ENCODE peak calls at places on chromosomes 2 and 18, in seven cellular contexts. V, A, T, N, X, D and E are unnamed samples.

GRCh38 chr2:37623409-37623808 is 48.0 kb downstream of the CDC42EP3 start:
- DNase-seq in A (no peak), N (no peak), V (no peak), D (no peak), X (no peak), T (no peak), E (no peak)

GRCh38 chr2:32884346-32884745 is 62.4 kb upstream of the LTBP1 start:
- DNase-seq in X (no peak), V (no peak), A (no peak), N (no peak), D (no peak), T (no peak), E (no peak)

GRCh38 chr2:207513577-207514257 is 16.0 kb upstream of the CREB1 start:
- DNase-seq in V (no peak), A (no peak), D (peak; percentile 87), T (no peak), N (no peak), X (no peak), E (peak; percentile 75)

GRCh38 chr2:174153757-174154680 is 94.3 kb downstream of the OLA1 start:
- DNase-seq in A (no peak), V (no peak), D (no peak), T (no peak), N (no peak), X (no peak), E (no peak)

GRCh38 chr18:58454406-58455061 is 174.4 kb downstream of the ALPK2 start:
- DNase-seq in A (no peak), X (no peak), V (no peak), T (no peak), N (no peak), D (no peak), E (no peak)

GRCh38 chr2:201194097-201194496 is 11.2 kb downstream of the CASP10 start:
- DNase-seq in A (no peak), D (no peak), N (no peak), T (no peak), X (no peak), V (no peak), E (no peak)

GRCh38 chr18:25896178-25896780 is 194.1 kb downstream of the SS18 start:
- DNase-seq in X (peak; percentile 32), N (no peak), V (peak; percentile 36), T (no peak), D (peak; percentile 8), A (no peak), E (no peak)

GRCh38 chr2:104033399-104033798 is 820.5 kb upstream of the POU3F3 start:
- DNase-seq in X (no peak), N (no peak), T (no peak), D (peak; percentile 12), A (no peak), V (peak; percentile 44), E (no peak)

GRCh38 chr2:232481322-232482140 is 6.1 kb downstream of the ECEL1 start:
- DNase-seq in X (no peak), N (no peak), A (peak; percentile 55), T (no peak), D (no peak), V (no peak), E (no peak)

GRCh38 chr2:27223416-27223815 is 6.2 kb downstream of the CAD start:
- DNase-seq in N (no peak), T (no peak), V (no peak), A (peak; percentile 53), D (no peak), X (no peak), E (no peak)

GRCh38 chr2:168118733-168119518 is 128.5 kb downstream of the STK39 start:
- DNase-seq in N (no peak), T (no peak), V (peak; percentile 64), A (no peak), X (peak; percentile 71), D (peak; percentile 30), E (no peak)

GRCh38 chr2:157751462-157752058 is 122.9 kb upstream of the ACVR1C start:
- DNase-seq in T (no peak), A (no peak), N (no peak), X (peak; percentile 22), V (peak; percentile 6), D (no peak), E (peak; percentile 73)

GRCh38 chr2:43114210-43114609 is 112.2 kb downstream of the ZFP36L2 start:
- DNase-seq in D (no peak), T (no peak), N (no peak), X (peak; percentile 35), A (no peak), V (no peak), E (peak; percentile 69)

GRCh38 chr2:180122874-180123273 is 115.8 kb upstream of the CWC22 start:
- DNase-seq in N (no peak), T (no peak), D (no peak), X (no peak), A (no peak), V (peak; percentile 13), E (no peak)

GRCh38 chr18:70256184-70256583 is 32.7 kb upstream of the SOCS6 start:
- DNase-seq in N (no peak), V (no peak), T (no peak), A (no peak), D (no peak), X (no peak), E (no peak)

GRCh38 chr2:63078852-63079606 is 28.4 kb downstream of the OTX1 start:
- DNase-seq in V (peak; percentile 52), N (no peak), X (peak; percentile 61), D (peak; percentile 18), A (no peak), T (no peak), E (no peak)

GRCh38 chr2:188474316-188474715 is 182.6 kb downstream of the GULP1 start:
- DNase-seq in D (no peak), A (no peak), X (no peak), N (no peak), V (no peak), T (no peak), E (no peak)

GRCh38 chr2:185144159-185144919 is 546.0 kb downstream of the ZNF804A start:
- DNase-seq in X (no peak), D (no peak), V (no peak), N (no peak), A (no peak), T (no peak), E (no peak)

GRCh38 chr2:236159778-236160170 is 8.4 kb downstream of the GBX2 start:
- DNase-seq in V (no peak), N (no peak), T (no peak), X (no peak), A (peak; percentile 70), D (no peak), E (no peak)

GRCh38 chr2:41378420-41378819 is 669.4 kb upstream of the PKDCC start:
- DNase-seq in X (no peak), D (no peak), T (no peak), A (no peak), V (no peak), N (no peak), E (no peak)

GRCh38 chr2:41387519-41387918 is 660.3 kb upstream of the PKDCC start:
- DNase-seq in X (no peak), D (no peak), V (no peak), N (no peak), T (no peak), A (no peak), E (no peak)

GRCh38 chr2:41377837-41378236 is 670.0 kb upstream of the PKDCC start:
- DNase-seq in D (no peak), A (no peak), X (peak; percentile 3), N (no peak), T (no peak), V (no peak), E (no peak)

DNA sequence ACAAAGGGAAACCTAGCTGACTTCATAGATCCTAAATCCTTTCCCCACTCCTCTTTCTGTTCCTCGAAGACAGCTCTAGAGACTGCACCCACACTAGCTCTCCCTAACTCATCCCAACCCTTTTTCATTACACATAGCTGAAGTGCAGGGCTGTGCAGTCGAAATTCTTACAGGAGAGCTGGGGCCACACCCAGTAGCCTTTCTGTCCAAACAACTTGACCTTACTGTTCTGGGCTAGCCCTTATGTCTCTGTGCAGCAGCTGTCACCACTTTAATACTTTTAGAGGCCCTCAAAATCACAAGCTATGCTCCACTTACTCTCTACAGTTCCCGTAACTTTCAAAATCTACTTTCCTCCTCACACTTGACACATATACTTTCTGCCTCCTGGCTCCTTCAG is 666.1 kb upstream of the PKDCC start:
- DNase-seq in N (no peak), V (no peak), A (no peak), D (no peak), T (no peak), X (no peak), E (no peak)
- H3K27ac ChIP-seq in N (no peak overlapping the region), V (no peak overlapping the region), A (no peak overlapping the region), D (no peak overlapping the region), T (no peak overlapping the region), X (no peak overlapping the region), E (no peak overlapping the region)

DNA sequence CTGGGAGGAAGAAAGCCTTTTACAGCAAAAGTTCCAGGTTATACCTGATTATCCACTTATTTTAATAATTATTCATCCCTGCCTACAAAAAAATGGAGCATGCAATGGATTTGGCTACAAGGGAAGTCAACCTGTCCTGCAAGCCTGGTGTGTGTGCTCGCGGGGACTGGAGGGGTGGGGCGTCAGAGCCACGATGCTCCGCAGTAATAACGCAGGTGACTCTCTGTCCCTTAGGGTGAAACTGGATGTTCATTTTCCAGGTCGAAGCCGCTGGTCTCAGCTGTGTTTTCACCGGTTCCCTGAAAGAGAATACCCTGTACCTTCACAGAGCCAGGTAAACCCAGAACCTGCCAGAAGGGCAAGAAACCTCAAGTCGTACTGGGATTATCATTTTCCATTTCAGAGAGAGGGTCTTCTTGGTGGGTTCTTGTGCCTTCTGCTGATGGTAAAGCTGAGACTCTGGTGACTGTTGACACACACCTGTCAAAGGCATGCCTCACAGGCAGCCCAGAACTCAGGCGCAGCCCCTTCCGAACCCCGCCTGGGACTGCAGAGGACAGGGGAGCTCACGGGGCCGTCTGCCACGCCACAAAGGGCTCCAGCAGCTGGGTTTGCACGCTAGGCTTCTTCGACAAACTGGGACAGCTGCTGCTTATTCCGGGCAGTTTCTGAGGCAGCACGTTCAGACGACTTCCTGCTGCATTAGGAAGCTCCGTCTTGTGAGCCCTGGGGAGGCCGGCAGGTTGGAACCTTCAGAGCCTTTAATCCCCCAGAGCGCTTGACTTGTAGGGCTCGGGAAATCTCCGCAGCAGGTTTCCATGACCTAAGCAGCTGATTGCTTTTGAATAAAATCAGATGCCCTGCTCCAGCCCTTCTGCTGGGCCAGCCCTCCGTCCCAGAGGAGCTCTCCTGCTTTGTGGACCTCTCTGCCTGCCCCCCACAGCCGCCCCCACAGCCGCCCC is 58.7 kb downstream of the KCNG2 start:
- DNase-seq in T (no peak), X (no peak), D (no peak), N (no peak), A (peak; percentile 75), V (peak; percentile 24), E (no peak)
- H3K27ac ChIP-seq in T (no peak overlapping the region), X (no peak overlapping the region), D (no peak overlapping the region), N (no peak overlapping the region), A (no peak overlapping the region), V (no peak overlapping the region), E (no peak overlapping the region)

DNA sequence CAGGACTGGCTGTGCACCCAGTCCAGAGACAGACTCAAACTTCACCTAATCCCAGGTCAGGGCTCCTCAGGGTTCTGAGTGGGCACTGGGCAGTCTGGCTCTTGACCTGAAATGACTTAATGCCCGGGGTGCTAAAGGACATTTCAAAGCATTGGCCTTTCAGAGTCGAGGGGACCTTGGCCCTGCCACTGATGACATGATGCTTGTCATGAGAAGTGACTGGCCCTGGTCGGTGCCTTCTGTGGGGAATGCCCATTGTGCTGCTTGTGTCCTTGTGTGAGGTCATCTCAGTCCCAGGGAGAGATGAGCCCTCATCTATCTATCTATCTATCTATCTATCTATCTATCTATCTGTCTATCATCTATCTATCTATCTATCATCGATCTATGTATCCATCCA is 81.3 kb downstream of the CTAGE1 start:
- DNase-seq in T (no peak), A (no peak), N (no peak), D (no peak), V (no peak), X (no peak), E (no peak)
- H3K27ac ChIP-seq in T (no peak overlapping the region), A (peak overlapping the region; percentile 69), N (no peak overlapping the region), D (no peak overlapping the region), V (no peak overlapping the region), X (no peak overlapping the region), E (no peak overlapping the region)

GRCh38 chr2:105962221-105962620 is 217.5 kb downstream of the NCK2 start:
- DNase-seq in N (no peak), T (no peak), A (no peak), D (no peak), V (no peak), X (no peak), E (no peak)
- H3K27ac ChIP-seq in N (no peak overlapping the region), T (no peak overlapping the region), A (no peak overlapping the region), D (no peak overlapping the region), V (no peak overlapping the region), X (no peak overlapping the region), E (no peak overlapping the region)